ENCODE peak calls at places on chromosome 5, in five cellular contexts. D is hepatocyte, O is mucosa of descending colon, F is colonic mucosa, X is mammary epithelial cell. V is an unnamed sample.

GRCh38 chr5:150505041-150505511 is 2.9 kb upstream of the NDST1 start:
- DNase-seq in D (no peak), O (no peak), X (peak; percentile 64), F (no peak), V (no peak)

GRCh38 chr5:91484662-91485061 is 101.5 kb upstream of the ARRDC3 start:
- DNase-seq in D (no peak), F (no peak), O (no peak), X (no peak), V (no peak)

GRCh38 chr5:95812100-95812472 is 10.4 kb downstream of the GLRX start:
- DNase-seq in D (peak; percentile 58), F (no peak), X (no peak), O (no peak), V (no peak)

GRCh38 chr5:10118150-10118549 is 131.5 kb downstream of the ATPSCKMT start:
- DNase-seq in X (no peak), D (no peak), O (no peak), F (no peak), V (no peak)

GRCh38 chr5:135508496-135509005 is 27.2 kb downstream of the NEUROG1 start:
- DNase-seq in D (no peak), X (no peak), O (no peak), F (no peak), V (no peak)

GRCh38 chr5:43231977-43232376 is 40.0 kb downstream of the NIM1K start:
- DNase-seq in X (peak; percentile 13), O (no peak), D (no peak), F (no peak), V (no peak)

GRCh38 chr5:52922384-52922783 is 66.8 kb upstream of the ITGA2 start:
- DNase-seq in F (no peak), O (no peak), D (peak; percentile 57), X (peak; percentile 96), V (peak; percentile 55)

GRCh38 chr5:147869112-147869511 is 9.4 kb upstream of the SCGB3A2 start:
- DNase-seq in X (no peak), D (no peak), O (no peak), F (no peak), V (no peak)

GRCh38 chr5:171762841-171763408 is 22.7 kb upstream of the SMIM23 start:
- DNase-seq in F (no peak), X (no peak), D (no peak), O (no peak), V (no peak)

GRCh38 chr5:109485030-109485429 is 75.3 kb upstream of the PJA2 start:
- DNase-seq in F (peak; percentile 88), D (peak; percentile 75), X (no peak), O (peak; percentile 65), V (peak; percentile 44)

GRCh38 chr5:2511131-2511530 is 240.3 kb downstream of the IRX2 start:
- DNase-seq in O (no peak), X (no peak), F (no peak), D (no peak), V (no peak)
- H3K9me3 ChIP-seq in O (peaks cover 13% of the 10 kb centered on the region), X (peaks cover 47% of the 10 kb centered on the region), F (no peaks in the 10 kb centered on the region), D (no peaks in the 10 kb centered on the region), V (no peaks in the 10 kb centered on the region)

GRCh38 chr5:116947691-116948528 is 373.3 kb upstream of the SEMA6A start:
- DNase-seq in X (peak; percentile 73), O (no peak), D (peak; percentile 65), F (peak; percentile 77), V (peak; percentile 49)
- TF ChIP-seq CTCF in X (peak; percentile 92), O (peak; percentile 51), D (peak; percentile 50), F (peak; percentile 66), V (peak; percentile 21)

GRCh38 chr5:157457391-157457790 is 2.6 kb upstream of the NIPAL4 start:
- DNase-seq in X (no peak), F (no peak), O (no peak), D (no peak), V (no peak)
- H3K4me3 ChIP-seq in X (no peak overlapping the region), F (no peak overlapping the region), O (no peak overlapping the region), D (no peak overlapping the region), V (no peak overlapping the region)

DNA sequence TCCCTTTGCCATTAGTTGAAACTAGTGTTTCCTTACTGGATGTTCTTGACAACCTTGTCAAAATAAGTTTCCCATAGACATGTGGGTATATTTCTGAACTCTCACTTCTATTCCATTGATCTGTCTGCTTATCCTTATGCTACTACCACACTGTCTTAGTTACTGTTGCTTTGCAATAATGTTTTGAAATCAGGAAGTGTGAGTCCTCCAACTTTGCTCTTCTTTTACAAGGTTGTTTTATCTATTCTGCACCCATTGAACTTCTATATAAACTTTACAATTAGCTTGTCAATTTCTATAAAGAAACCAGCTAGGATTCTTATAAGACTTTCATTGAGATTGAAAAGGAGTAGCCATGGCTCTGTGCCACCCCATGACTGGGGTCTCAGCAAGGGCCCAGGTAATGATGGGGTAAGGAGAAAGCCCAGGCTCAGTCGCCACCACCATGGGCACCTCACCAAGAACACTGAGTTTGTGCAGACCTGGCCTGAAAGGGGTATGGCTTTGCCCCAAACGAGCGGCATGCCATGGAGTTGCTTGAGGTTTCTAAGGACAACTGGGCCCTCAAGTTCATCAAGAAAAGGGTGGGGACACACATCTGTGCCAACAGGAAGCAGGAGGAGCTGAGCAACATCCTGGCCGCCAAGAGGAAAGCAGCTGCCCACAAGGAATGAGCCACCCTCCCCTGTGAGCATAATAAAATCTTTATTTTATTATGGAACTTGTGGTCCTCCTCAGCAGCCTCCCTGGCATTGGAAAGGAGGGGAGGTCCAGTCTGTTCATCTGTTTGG is 24.1 kb downstream of the CD14 start:
- DNase-seq in F (peak; percentile 82), D (no peak), X (peak; percentile 51), O (peak; percentile 79), V (peak; percentile 35)
- H3K9me3 ChIP-seq in F (no peaks in the 10 kb centered on the region), D (no peaks in the 10 kb centered on the region), X (no peaks in the 10 kb centered on the region), O (no peaks in the 10 kb centered on the region), V (no peaks in the 10 kb centered on the region)